ENCODE peak calls at places on chromosomes 12 and 14, in five cellular contexts. One of them, this sample, is unnamed.

GRCh38 chr14:84131924-84132323 is 1398.0 kb upstream of the FLRT2 start:
- DNase-seq in SK-N-SH: no peak
- DNase-seq in HepG2: no peak
- DNase-seq in PC-3: no peak
- DNase-seq in IMR-90: no peak
- DNase-seq in this sample: no peak

GRCh38 chr12:107759410-107759809 is 1.5 kb downstream of the PRDM4 start:
- DNase-seq in HepG2: peak; percentile 23
- DNase-seq in SK-N-SH: no peak
- DNase-seq in IMR-90: peak; percentile 90
- DNase-seq in PC-3: peak; percentile 92
- DNase-seq in this sample: no peak

GRCh38 chr14:101362529-101363260 is 198.6 kb upstream of the DIO3 start:
- DNase-seq in PC-3: no peak
- DNase-seq in SK-N-SH: no peak
- DNase-seq in HepG2: no peak
- DNase-seq in IMR-90: no peak
- DNase-seq in this sample: no peak

GRCh38 chr14:23307687-23308644 is 1.3 kb downstream of the BCL2L2 start:
- DNase-seq in PC-3: peak; percentile 52
- DNase-seq in IMR-90: peak; percentile 47
- DNase-seq in SK-N-SH: no peak
- DNase-seq in HepG2: no peak
- DNase-seq in this sample: no peak

GRCh38 chr14:65449647-65450046 is 37.1 kb downstream of the FUT8 start:
- DNase-seq in HepG2: no peak
- DNase-seq in SK-N-SH: no peak
- DNase-seq in IMR-90: no peak
- DNase-seq in PC-3: no peak
- DNase-seq in this sample: no peak

GRCh38 chr12:52383331-52383730 is 2.1 kb downstream of the KRT84 start:
- DNase-seq in HepG2: no peak
- DNase-seq in SK-N-SH: no peak
- DNase-seq in IMR-90: no peak
- DNase-seq in PC-3: no peak
- DNase-seq in this sample: peak; percentile 28

GRCh38 chr12:50404307-50404706 is 3.6 kb downstream of the LARP4 start:
- DNase-seq in HepG2: no peak
- DNase-seq in SK-N-SH: no peak
- DNase-seq in IMR-90: no peak
- DNase-seq in PC-3: peak; percentile 25
- DNase-seq in this sample: no peak

GRCh38 chr12:23722655-23723054 is 226.8 kb downstream of the SOX5 start:
- DNase-seq in IMR-90: no peak
- DNase-seq in PC-3: no peak
- DNase-seq in SK-N-SH: no peak
- DNase-seq in HepG2: no peak
- DNase-seq in this sample: no peak

GRCh38 chr12:127162902-127163301 is 1104.1 kb upstream of the TMEM132C start:
- DNase-seq in HepG2: no peak
- DNase-seq in IMR-90: peak; percentile 53
- DNase-seq in SK-N-SH: no peak
- DNase-seq in PC-3: peak; percentile 78
- DNase-seq in this sample: no peak

GRCh38 chr12:111405149-111405855 is 421 bp upstream of the SH2B3 start:
- DNase-seq in PC-3: peak; percentile 92
- DNase-seq in HepG2: peak; percentile 95
- DNase-seq in IMR-90: peak; percentile 86
- DNase-seq in SK-N-SH: peak; percentile 99
- DNase-seq in this sample: peak; percentile 99

GRCh38 chr12:111406474-111407370 is 999 bp downstream of the SH2B3 start:
- DNase-seq in PC-3: no peak
- DNase-seq in HepG2: no peak
- DNase-seq in IMR-90: no peak
- DNase-seq in SK-N-SH: peak; percentile 44
- DNase-seq in this sample: peak; percentile 82

GRCh38 chr12:111404362-111405148 is 1.2 kb upstream of the SH2B3 start:
- DNase-seq in SK-N-SH: peak; percentile 51
- DNase-seq in IMR-90: no peak
- DNase-seq in HepG2: peak; percentile 33
- DNase-seq in PC-3: no peak
- DNase-seq in this sample: peak; percentile 87

GRCh38 chr12:111407371-111408115 is 1.8 kb downstream of the SH2B3 start:
- DNase-seq in PC-3: no peak
- DNase-seq in SK-N-SH: peak; percentile 43
- DNase-seq in IMR-90: no peak
- DNase-seq in HepG2: no peak
- DNase-seq in this sample: peak; percentile 86

GRCh38 chr12:111405856-111406473 is at the start of gene SH2B3:
- DNase-seq in PC-3: peak; percentile 75
- DNase-seq in HepG2: no peak
- DNase-seq in SK-N-SH: no peak
- DNase-seq in IMR-90: peak; percentile 48
- DNase-seq in this sample: no peak
- H3K27ac ChIP-seq in PC-3: no peak within 1 kb of the TSS
- H3K27ac ChIP-seq in HepG2: peak within 1 kb of the TSS; percentile 68
- H3K27ac ChIP-seq in SK-N-SH: peak within 1 kb of the TSS; percentile 87
- H3K27ac ChIP-seq in IMR-90: peak within 1 kb of the TSS; percentile 87
- H3K27ac ChIP-seq in this sample: peak within 1 kb of the TSS; percentile 89

GRCh38 chr12:26152507-26153102 is 27.8 kb upstream of the BHLHE41 start:
- DNase-seq in HepG2: no peak
- DNase-seq in IMR-90: no peak
- DNase-seq in PC-3: peak; percentile 43
- DNase-seq in SK-N-SH: no peak
- DNase-seq in this sample: no peak
- TF ChIP-seq CTCF in HepG2: no peak
- TF ChIP-seq CTCF in IMR-90: no peak
- TF ChIP-seq CTCF in PC-3: no peak
- TF ChIP-seq CTCF in SK-N-SH: no peak
- TF ChIP-seq CTCF in this sample: no peak

GRCh38 chr12:75471928-75472865 is 8.4 kb upstream of the GLIPR1 start:
- DNase-seq in SK-N-SH: no peak
- DNase-seq in HepG2: no peak
- DNase-seq in IMR-90: no peak
- DNase-seq in PC-3: no peak
- DNase-seq in this sample: no peak
- H3K9ac ChIP-seq in SK-N-SH: no peak overlapping the region
- H3K9ac ChIP-seq in HepG2: no peak overlapping the region
- H3K9ac ChIP-seq in IMR-90: no peak overlapping the region
- H3K9ac ChIP-seq in PC-3: no peak overlapping the region
- H3K9ac ChIP-seq in this sample: no peak overlapping the region

GRCh38 chr12:117872521-117873169 is 96.1 kb downstream of the KSR2 start:
- DNase-seq in SK-N-SH: no peak
- DNase-seq in HepG2: no peak
- DNase-seq in PC-3: no peak
- DNase-seq in IMR-90: no peak
- DNase-seq in this sample: no peak

GRCh38 chr12:117874842-117875434 is 93.9 kb downstream of the KSR2 start:
- DNase-seq in PC-3: peak; percentile 87
- DNase-seq in SK-N-SH: peak; percentile 82
- DNase-seq in IMR-90: peak; percentile 35
- DNase-seq in HepG2: peak; percentile 45
- DNase-seq in this sample: peak; percentile 85

GRCh38 chr12:117875652-117876491 is 92.9 kb downstream of the KSR2 start:
- DNase-seq in SK-N-SH: peak; percentile 33
- DNase-seq in PC-3: no peak
- DNase-seq in IMR-90: peak; percentile 3
- DNase-seq in HepG2: no peak
- DNase-seq in this sample: peak; percentile 72

GRCh38 chr12:117878598-117878997 is 90.2 kb downstream of the KSR2 start:
- DNase-seq in SK-N-SH: no peak
- DNase-seq in IMR-90: no peak
- DNase-seq in HepG2: no peak
- DNase-seq in PC-3: no peak
- DNase-seq in this sample: no peak

GRCh38 chr12:117876492-117876816 is 92.3 kb downstream of the KSR2 start:
- DNase-seq in PC-3: no peak
- DNase-seq in HepG2: no peak
- DNase-seq in IMR-90: no peak
- DNase-seq in SK-N-SH: no peak
- DNase-seq in this sample: no peak
- H3K27ac ChIP-seq in PC-3: no peak overlapping the region
- H3K27ac ChIP-seq in HepG2: no peak overlapping the region
- H3K27ac ChIP-seq in IMR-90: no peak overlapping the region
- H3K27ac ChIP-seq in SK-N-SH: no peak overlapping the region
- H3K27ac ChIP-seq in this sample: no peak overlapping the region

DNA sequence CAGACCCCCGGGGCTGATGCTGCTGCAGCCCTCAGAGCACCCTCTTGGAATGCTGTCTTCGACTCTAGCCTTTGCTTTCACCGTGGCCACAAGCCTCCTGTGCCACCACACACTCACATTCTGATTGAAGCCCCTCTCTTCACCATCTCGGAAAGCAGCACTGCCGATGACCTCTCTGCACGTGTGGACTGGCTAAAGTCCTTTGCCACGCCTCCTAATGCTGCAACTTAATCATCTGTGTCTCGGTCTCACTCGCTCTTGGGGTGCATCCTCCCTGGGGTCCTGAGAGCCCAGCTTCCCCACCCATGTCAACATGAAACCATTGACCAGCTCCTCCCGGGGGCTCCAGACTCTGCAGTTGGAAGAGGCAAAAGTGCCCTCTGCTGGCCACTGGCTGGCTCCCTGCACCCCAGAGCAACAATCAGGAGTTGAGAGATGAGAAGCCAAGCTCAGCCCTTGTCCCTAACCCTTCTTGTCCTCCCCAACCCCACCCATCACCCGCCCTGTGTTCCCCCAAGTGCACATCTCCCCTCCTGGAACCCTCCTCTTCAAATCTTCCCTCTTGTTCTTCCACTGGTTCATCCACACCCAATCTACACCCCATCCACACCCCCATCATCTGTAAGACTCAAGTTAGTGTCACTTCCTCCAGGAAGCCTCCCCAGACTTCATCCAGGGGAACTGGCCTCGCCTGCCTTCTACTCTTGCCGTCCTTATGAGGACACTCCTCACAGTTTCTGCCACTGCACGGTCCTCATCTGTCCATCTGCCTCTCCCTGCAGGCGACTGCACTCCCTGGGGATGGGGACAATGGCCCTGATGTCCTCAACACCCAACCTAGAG is 23.6 kb upstream of the FAM181A start:
- DNase-seq in PC-3: peak; percentile 18
- DNase-seq in HepG2: peak; percentile 54
- DNase-seq in IMR-90: no peak
- DNase-seq in SK-N-SH: peak; percentile 58
- DNase-seq in this sample: peak; percentile 68
- TF ChIP-seq CTCF in PC-3: peak; percentile 51
- TF ChIP-seq CTCF in HepG2: peak; percentile 83
- TF ChIP-seq CTCF in IMR-90: peak; percentile 21
- TF ChIP-seq CTCF in SK-N-SH: peak; percentile 18
- TF ChIP-seq CTCF in this sample: peak; percentile 30

GRCh38 chr12:32454075-32454474 is 54.7 kb downstream of the FGD4 start:
- DNase-seq in SK-N-SH: no peak
- DNase-seq in PC-3: peak; percentile 68
- DNase-seq in IMR-90: peak; percentile 67
- DNase-seq in HepG2: no peak
- DNase-seq in this sample: no peak
- H3K9ac ChIP-seq in SK-N-SH: peak overlapping the region; percentile 3
- H3K9ac ChIP-seq in PC-3: no peak overlapping the region
- H3K9ac ChIP-seq in IMR-90: no peak overlapping the region
- H3K9ac ChIP-seq in HepG2: no peak overlapping the region
- H3K9ac ChIP-seq in this sample: no peak overlapping the region

GRCh38 chr14:50230601-50231474 is 540 bp downstream of the SOS2 start:
- DNase-seq in IMR-90: peak; percentile 59
- DNase-seq in SK-N-SH: peak; percentile 75
- DNase-seq in PC-3: peak; percentile 70
- DNase-seq in HepG2: peak; percentile 29
- DNase-seq in this sample: peak; percentile 86
- H3K27ac ChIP-seq in IMR-90: peak overlapping the region; percentile 92
- H3K27ac ChIP-seq in SK-N-SH: peak overlapping the region; percentile 88
- H3K27ac ChIP-seq in PC-3: peak overlapping the region; percentile 18
- H3K27ac ChIP-seq in HepG2: peak overlapping the region; percentile 97
- H3K27ac ChIP-seq in this sample: peak overlapping the region; percentile 91

This sample was measured in kidney.